ENCODE peak calls at places on chromosomes 12 and 14, in eight cellular contexts. F is NCI-H1417; N is ACHN; V is T-helper 2 cell; B is hepatic stellate cell; K is stimulated activated CD4-positive, alpha-beta T cell treated with anti-CD3 and anti-CD28 coated beads, Interleukin-15, amount 100 ng/mL, for 24 hours; I is WTC11; X is H4. J is an unnamed sample.

GRCh38 chr12:123134265-123134664 is 16.6 kb downstream of the PITPNM2 start:
- DNase-seq in F (peak; percentile 56), N (no peak), V (no peak), B (no peak), K (no peak), I (no peak), X (no peak), J (no peak)

GRCh38 chr12:70267550-70267949 is 24.3 kb downstream of the CNOT2 start:
- DNase-seq in F (no peak), N (no peak), V (no peak), B (no peak), K (no peak), I (no peak), X (no peak), J (no peak)

GRCh38 chr14:89349196-89350008 is 67.6 kb downstream of the FOXN3 start:
- DNase-seq in F (peak; percentile 93), N (no peak), V (no peak), B (no peak), K (no peak), I (peak; percentile 86), X (no peak), J (peak; percentile 6)

GRCh38 chr12:109523071-109523470 is 45.6 kb downstream of the UBE3B start:
- DNase-seq in F (no peak), N (no peak), V (no peak), B (no peak), K (no peak), I (no peak), X (no peak), J (no peak)

GRCh38 chr12:5280091-5280490 is 151.8 kb upstream of the NTF3 start:
- DNase-seq in F (no peak), N (no peak), V (no peak), B (no peak), K (no peak), I (no peak), X (no peak), J (no peak)

GRCh38 chr14:21343035-21343794 is 40.6 kb downstream of the SUPT16H start:
- DNase-seq in F (no peak), N (no peak), V (no peak), B (no peak), K (no peak), I (no peak), X (no peak), J (no peak)

GRCh38 chr12:46358325-46358700 is 14.3 kb downstream of the SLC38A2 start:
- DNase-seq in F (no peak), N (no peak), V (no peak), B (no peak), K (no peak), I (no peak), X (no peak), J (no peak)

GRCh38 chr12:121789800-121790748 is 3.4 kb downstream of the RHOF start:
- DNase-seq in F (no peak), N (no peak), V (peak; percentile 80), B (no peak), K (peak; percentile 96), I (no peak), X (no peak), J (no peak)

GRCh38 chr12:33634544-33634943 is 194.9 kb upstream of the SYT10 start:
- DNase-seq in F (no peak), N (no peak), V (no peak), B (no peak), K (no peak), I (no peak), X (no peak), J (no peak)

GRCh38 chr14:103546651-103547454 is 15.6 kb downstream of the BAG5 start:
- DNase-seq in F (peak; percentile 70), N (peak; percentile 45), V (peak; percentile 65), B (peak; percentile 80), K (peak; percentile 83), I (peak; percentile 94), X (peak; percentile 44), J (no peak)

GRCh38 chr14:95850429-95850828 is 26.2 kb upstream of the TUNAR start:
- DNase-seq in F (no peak), N (no peak), V (no peak), B (no peak), K (no peak), I (no peak), X (no peak), J (no peak)

GRCh38 chr12:132545955-132546354 is 56.0 kb downstream of the FBRSL1 start:
- DNase-seq in F (no peak), N (no peak), V (no peak), B (no peak), K (no peak), I (no peak), X (no peak), J (no peak)

GRCh38 chr12:32176606-32177005 is 70.0 kb downstream of the BICD1 start:
- DNase-seq in F (no peak), N (no peak), V (no peak), B (no peak), K (no peak), I (no peak), X (no peak), J (no peak)

GRCh38 chr12:27006797-27007467 is 7.3 kb downstream of the TM7SF3 start:
- DNase-seq in F (no peak), N (no peak), V (no peak), B (no peak), K (no peak), I (no peak), X (no peak), J (no peak)

GRCh38 chr14:33794791-33795300 is 156.0 kb downstream of the EGLN3 start:
- DNase-seq in F (no peak), N (no peak), V (no peak), B (no peak), K (no peak), I (no peak), X (no peak), J (no peak)

GRCh38 chr12:81998761-81999378 is 239.7 kb upstream of the PPFIA2 start:
- DNase-seq in F (no peak), N (no peak), V (no peak), B (no peak), K (no peak), I (no peak), X (no peak), J (peak; percentile 38)

GRCh38 chr12:18250313-18250916 is 10.9 kb upstream of the PIK3C2G start:
- DNase-seq in F (peak; percentile 82), N (peak; percentile 84), V (no peak), B (peak; percentile 27), K (no peak), I (no peak), X (peak; percentile 58), J (peak; percentile 68)

GRCh38 chr14:74519316-74520074 is 25.9 kb downstream of the ISCA2 start:
- DNase-seq in F (no peak), N (no peak), V (no peak), B (no peak), K (no peak), I (no peak), X (no peak), J (no peak)

GRCh38 chr14:22668863-22669262 is 24.7 kb upstream of the OR6J1 start:
- DNase-seq in F (no peak), N (no peak), V (no peak), B (no peak), K (no peak), I (no peak), X (no peak), J (no peak)

GRCh38 chr14:105851716-105852377 is 325.5 kb downstream of the TMEM121 start:
- DNase-seq in F (no peak), N (no peak), V (no peak), B (no peak), K (no peak), I (no peak), X (no peak), J (no peak)

GRCh38 chr14:22536853-22537338 is 52.1 kb downstream of the DAD1 start:
- DNase-seq in F (no peak), N (peak; percentile 89), V (no peak), B (peak; percentile 90), K (peak; percentile 93), I (no peak), X (peak; percentile 91), J (peak; percentile 96)

GRCh38 chr14:54818201-54819133 is 84.2 kb downstream of the GCH1 start:
- DNase-seq in F (peak; percentile 36), N (peak; percentile 64), V (no peak), B (peak; percentile 34), K (no peak), I (no peak), X (peak; percentile 92), J (peak; percentile 22)

GRCh38 chr12:85681333-85681732 is 154.9 kb downstream of the RASSF9 start:
- DNase-seq in F (no peak), N (no peak), V (no peak), B (no peak), K (no peak), I (no peak), X (no peak), J (no peak)